ENCODE peak calls at places on chromosomes 4 and X, in six cellular contexts. G is occipital lobe, H is ascending aorta, W is NCI-H1092, P is RWPE1, V is tibial nerve. Z is an unnamed sample.
A peak's percentile ranks its signal among the peaks of the same experiment; 100 is the strongest.

GRCh38 chrX:154987940-154988339 is 34.6 kb downstream of the F8 start:
- DNase-seq in G (no peak), H (no peak), W (no peak), P (no peak), V (no peak), Z (no peak)

GRCh38 chr4:8939160-8939855 is 67.7 kb upstream of the HMX1 start:
- DNase-seq in G (no peak), H (no peak), W (no peak), P (no peak), V (no peak), Z (no peak)

GRCh38 chr4:112287258-112287873 is 1.7 kb upstream of the TIFA start:
- DNase-seq in G (no peak), H (no peak), W (no peak), P (no peak), V (no peak), Z (no peak)

GRCh38 chrX:131795442-131796229 is 227.5 kb upstream of the STK26 start:
- DNase-seq in G (no peak), H (no peak), W (no peak), P (no peak), V (no peak), Z (no peak)

GRCh38 chrX:334971-335757 is 16.6 kb upstream of the GTPBP6 start:
- DNase-seq in G (no peak), H (no peak), W (no peak), P (no peak), V (no peak), Z (no peak)

GRCh38 chr4:177448850-177449249 is 6.6 kb upstream of the AGA start:
- DNase-seq in G (no peak), H (no peak), W (no peak), P (no peak), V (no peak), Z (no peak)

GRCh38 chr4:1471443-1472147 is 65.4 kb upstream of the NKX1-1 start:
- DNase-seq in G (no peak), H (peak; percentile 59), W (no peak), P (no peak), V (no peak), Z (no peak)

GRCh38 chr4:2306773-2307410 is 45.0 kb upstream of the MXD4 start:
- DNase-seq in G (no peak), H (no peak), W (no peak), P (no peak), V (no peak), Z (no peak)

GRCh38 chrX:642436-643210 is 12.0 kb downstream of the SHOX start:
- DNase-seq in G (no peak), H (no peak), W (no peak), P (no peak), V (no peak), Z (no peak)

GRCh38 chr4:105279314-105279713 is 132.6 kb downstream of the TET2 start:
- DNase-seq in G (no peak), H (no peak), W (no peak), P (no peak), V (no peak), Z (no peak)

GRCh38 chr4:8707045-8707781 is 114.6 kb downstream of the CPZ start:
- DNase-seq in G (no peak), H (peak; percentile 48), W (no peak), P (no peak), V (no peak), Z (no peak)

GRCh38 chrX:51893931-51894696 is 691 bp downstream of the MAGED1 start:
- DNase-seq in G (peak; percentile 4), H (peak; percentile 63), W (peak; percentile 54), P (peak; percentile 2), V (no peak), Z (peak; percentile 19)

GRCh38 chrX:111244238-111244750 is 26.0 kb downstream of the CAPN6 start:
- DNase-seq in G (no peak), H (no peak), W (peak; percentile 50), P (peak; percentile 17), V (no peak), Z (peak; percentile 1)

GRCh38 chr4:1239949-1240305 is 9.0 kb downstream of the CTBP1 start:
- DNase-seq in G (no peak), H (peak; percentile 38), W (no peak), P (no peak), V (no peak), Z (no peak)

GRCh38 chrX:56554870-56555269 is 8.6 kb upstream of the UBQLN2 start:
- DNase-seq in G (no peak), H (no peak), W (no peak), P (no peak), V (no peak), Z (no peak)

GRCh38 chr4:78784255-78784654 is 8.1 kb downstream of the BMP2K start:
- DNase-seq in G (no peak), H (no peak), W (no peak), P (no peak), V (no peak), Z (no peak)

GRCh38 chr4:41256740-41257256 is at the start of gene UCHL1:
- DNase-seq in G (peak; percentile 79), H (peak; percentile 65), W (peak; percentile 93), P (no peak), V (no peak), Z (no peak)

GRCh38 chrX:153631931-153632611 is 14.9 kb upstream of the DUSP9 start:
- DNase-seq in G (no peak), H (no peak), W (no peak), P (no peak), V (no peak), Z (no peak)

GRCh38 chr4:30667919-30668318 is 52.2 kb upstream of the PCDH7 start:
- DNase-seq in G (no peak), H (no peak), W (no peak), P (no peak), V (no peak), Z (no peak)